ENCODE peak calls at places on chromosomes 4 and X, in four cellular contexts. X is NCI-H1694 treated with DMSO at 0.1 percent for 48 hours, M is lung microvascular endothelial cell, K is RCC 7860. U is an unnamed sample.

GRCh38 chr4:126715067-126715466 is 917.7 kb upstream of the INTU start:
- DNase-seq in K (no peak), X (no peak), M (no peak), U (no peak)

GRCh38 chrX:5242091-5242790 is 986.4 kb downstream of the NLGN4X start:
- DNase-seq in K (no peak), X (no peak), M (no peak), U (no peak)

GRCh38 chr4:52641853-52642563 is 17.1 kb downstream of the USP46 start:
- DNase-seq in M (peak), K (peak), X (no peak), U (no peak)

GRCh38 chr4:113094802-113095201 is 45.3 kb downstream of the ANK2 start:
- DNase-seq in M (peak), K (no peak), X (peak), U (no peak)

GRCh38 chr4:109046549-109047171 is 255.8 kb downstream of the COL25A1 start:
- DNase-seq in X (no peak), M (peak), K (no peak), U (no peak)

GRCh38 chr4:56786955-56787354 is 34.5 kb downstream of the SPINK2 start:
- DNase-seq in X (no peak), K (peak), M (peak), U (no peak)

GRCh38 chr4:149173241-149174013 is 642.2 kb downstream of the IQCM start:
- DNase-seq in M (no peak), K (no peak), X (no peak), U (no peak)

GRCh38 chrX:42776195-42776594 is 1.8 kb downstream of the PPP1R2C start:
- DNase-seq in K (no peak), M (no peak), X (no peak), U (no peak)

GRCh38 chr4:132530846-132531245 is 618.2 kb upstream of the PCDH10 start:
- DNase-seq in X (no peak), K (no peak), M (no peak), U (no peak)

GRCh38 chr4:103996637-103997036 is 276.9 kb upstream of the TACR3 start:
- DNase-seq in M (peak), X (peak), K (peak), U (no peak)

GRCh38 chr4:126221717-126222116 is 907.0 kb downstream of the FAT4 start:
- DNase-seq in K (no peak), X (no peak), M (no peak), U (no peak)

GRCh38 chrX:34365482-34365881 is 233.4 kb upstream of the FAM47A start:
- DNase-seq in M (peak), X (peak), K (no peak), U (no peak)

GRCh38 chr4:39616651-39617050 is 22.0 kb downstream of the SMIM14 start:
- DNase-seq in K (peak), X (no peak), M (peak), U (no peak)

GRCh38 chr4:64882311-64883086 is 473.2 kb upstream of the TECRL start:
- DNase-seq in K (no peak), X (peak), M (no peak), U (no peak)

U was measured in hypothalamus.